ENCODE peak calls at places on chromosomes 5 and 9, in nine cellular contexts. U is EL; A is choroid plexus epithelial cell; Q is GM12865; E is mesothelial cell of epicardium; P is ELF-1; W is activated CD4-positive, alpha-beta T cell treated with anti-CD3 and anti-CD28 coated beads, Interleukin-2, amount 50 U/mL, for 1 hour; Z is NCI-H1436; S is effector memory CD4-positive, alpha-beta T cell. K is an unnamed sample.

GRCh38 chr5:143435207-143435657 is 31.7 kb upstream of the NR3C1 start:
- DNase-seq in W (peak; percentile 3), U (peak; percentile 6), E (no peak), Z (no peak), P (no peak), Q (peak; percentile 94), A (peak; percentile 38), S (peak; percentile 24), K (peak; percentile 79)

GRCh38 chr9:96031366-96031824 is 155.9 kb downstream of the ERCC6L2 start:
- DNase-seq in Q (no peak), S (no peak), Z (peak; percentile 69), W (no peak), P (no peak), E (no peak), U (peak; percentile 40), A (no peak), K (no peak)

GRCh38 chr5:169904568-169904967 is 75.7 kb downstream of the INSYN2B start:
- DNase-seq in S (no peak), A (no peak), U (no peak), Z (no peak), Q (no peak), W (no peak), E (no peak), P (no peak), K (no peak)

GRCh38 chr5:126015244-126016054 is 407.8 kb upstream of the GRAMD2B start:
- DNase-seq in P (no peak), S (no peak), W (no peak), E (no peak), Q (no peak), U (peak; percentile 24), A (peak; percentile 38), Z (peak; percentile 73), K (no peak)

GRCh38 chr5:108661030-108661429 is 86.7 kb upstream of the FER start:
- DNase-seq in Q (no peak), A (no peak), E (no peak), S (no peak), W (no peak), Z (no peak), P (no peak), U (no peak), K (no peak)

GRCh38 chr5:113487411-113487778 is 858 bp downstream of the MCC start:
- DNase-seq in A (peak; percentile 19), W (no peak), Z (no peak), E (peak; percentile 46), P (peak; percentile 31), Q (no peak), U (no peak), S (no peak), K (no peak)

GRCh38 chr9:89806371-89807100 is 201.7 kb downstream of the GADD45G start:
- DNase-seq in Z (no peak), Q (no peak), P (no peak), E (peak; percentile 9), U (no peak), A (peak; percentile 47), S (no peak), W (no peak), K (no peak)

GRCh38 chr9:131191857-131192256 is 66.5 kb downstream of the NUP214 start:
- DNase-seq in W (no peak), A (no peak), P (no peak), Q (no peak), S (no peak), E (no peak), Z (no peak), U (no peak), K (no peak)

GRCh38 chr5:139561655-139562451 is 714 bp downstream of the UBE2D2 start:
- DNase-seq in U (peak; percentile 34), S (no peak), P (peak; percentile 46), Z (peak; percentile 52), W (no peak), A (peak; percentile 50), Q (peak; percentile 65), E (peak; percentile 67), K (no peak)

GRCh38 chr5:98722188-98722587 is 51.3 kb upstream of the RGMB start:
- DNase-seq in S (no peak), Z (no peak), U (no peak), A (peak; percentile 39), Q (no peak), W (no peak), E (no peak), P (no peak), K (no peak)

GRCh38 chr9:133930046-133931015 is 61.8 kb downstream of the VAV2 start:
- DNase-seq in Z (no peak), U (no peak), P (no peak), A (no peak), W (no peak), Q (no peak), S (no peak), E (no peak), K (no peak)

GRCh38 chr9:3733039-3733408 is 207.2 kb upstream of the RFX3 start:
- DNase-seq in Z (no peak), E (no peak), A (no peak), S (no peak), U (no peak), Q (peak; percentile 26), W (no peak), P (no peak), K (no peak)

GRCh38 chr5:81778642-81779041 is 27.7 kb upstream of the SSBP2 start:
- DNase-seq in P (no peak), E (no peak), U (peak; percentile 45), S (no peak), Z (no peak), Q (peak; percentile 21), A (peak; percentile 58), W (no peak), K (no peak)

GRCh38 chr5:171661146-171661545 is 124.5 kb upstream of the SMIM23 start:
- DNase-seq in E (no peak), S (no peak), U (no peak), P (no peak), A (peak; percentile 81), Z (no peak), Q (no peak), W (no peak), K (no peak)

GRCh38 chr5:111132731-111133435 is 40.7 kb downstream of the WDR36 start:
- DNase-seq in Z (no peak), Q (no peak), E (no peak), S (no peak), A (no peak), P (no peak), U (no peak), W (no peak), K (no peak)

GRCh38 chr9:99606955-99607354 is 214.7 kb upstream of the NR4A3 start:
- DNase-seq in S (no peak), U (no peak), E (no peak), Z (peak; percentile 55), Q (no peak), P (no peak), W (no peak), A (no peak), K (no peak)

GRCh38 chr5:95841914-95842812 is 19.6 kb upstream of the GLRX start:
- DNase-seq in Z (no peak), P (no peak), Q (no peak), W (no peak), E (no peak), S (no peak), U (peak; percentile 70), A (peak; percentile 80), K (no peak)

GRCh38 chr5:123036391-123037103 is at the start of gene PPIC:
- DNase-seq in S (no peak), Z (peak; percentile 21), E (peak; percentile 84), U (peak; percentile 84), P (peak; percentile 77), A (peak; percentile 59), Q (peak; percentile 32), W (no peak), K (no peak)

GRCh38 chr5:73764586-73764985 is 138.6 kb downstream of the ARHGEF28 start:
- DNase-seq in Q (no peak), A (peak; percentile 75), S (no peak), U (peak; percentile 90), P (no peak), Z (no peak), W (no peak), E (no peak), K (no peak)

GRCh38 chr5:146078566-146078965 is 26.8 kb downstream of the PLAC8L1 start:
- DNase-seq in Z (no peak), S (no peak), P (peak; percentile 34), E (no peak), U (no peak), A (no peak), W (no peak), Q (no peak), K (no peak)

GRCh38 chr5:131328536-131329186 is 64.8 kb downstream of the CDC42SE2 start:
- DNase-seq in Q (no peak), W (no peak), S (no peak), Z (no peak), E (no peak), A (peak; percentile 58), U (peak; percentile 68), P (no peak), K (no peak)

GRCh38 chr5:91074615-91075014 is 308.5 kb downstream of the ARRDC3 start:
- DNase-seq in U (peak; percentile 57), Z (no peak), P (no peak), E (no peak), S (no peak), Q (no peak), A (peak; percentile 95), W (no peak), K (no peak)

GRCh38 chr5:160369990-160370712 is at the start of gene C1QTNF2:
- DNase-seq in P (peak; percentile 71), W (no peak), U (peak; percentile 76), S (no peak), Q (peak; percentile 17), A (peak; percentile 64), E (peak; percentile 69), Z (no peak), K (no peak)